ENCODE peak calls at places on chromosomes 7 and 10, in five cellular contexts. One of them, this sample, is unnamed.

GRCh38 chr10:29896053-29896452 is 163.3 kb downstream of the JCAD start:
- DNase-seq in RCC 7860: no peak
- DNase-seq in stomach: no peak
- DNase-seq in uterus: no peak
- DNase-seq in cardiac fibroblast: peak
- DNase-seq in this sample: no peak

GRCh38 chr10:35339946-35340345 is 3.6 kb downstream of the CCNY start:
- DNase-seq in RCC 7860: peak
- DNase-seq in stomach: no peak
- DNase-seq in cardiac fibroblast: peak
- DNase-seq in uterus: no peak
- DNase-seq in this sample: peak

GRCh38 chr10:48456361-48456804 is 148.5 kb downstream of the ARHGAP22 start:
- DNase-seq in cardiac fibroblast: no peak
- DNase-seq in stomach: peak
- DNase-seq in RCC 7860: no peak
- DNase-seq in uterus: no peak
- DNase-seq in this sample: no peak

GRCh38 chr10:95430231-95430951 is 130.8 kb downstream of the SORBS1 start:
- DNase-seq in cardiac fibroblast: peak
- DNase-seq in RCC 7860: peak
- DNase-seq in stomach: peak
- DNase-seq in uterus: peak
- DNase-seq in this sample: peak

GRCh38 chr7:142407939-142408573 is 150.2 kb upstream of the PRSS58 start:
- DNase-seq in cardiac fibroblast: peak
- DNase-seq in RCC 7860: no peak
- DNase-seq in stomach: no peak
- DNase-seq in uterus: no peak
- DNase-seq in this sample: no peak

GRCh38 chr7:73827568-73828106 is 3.2 kb upstream of the CLDN4 start:
- DNase-seq in stomach: peak
- DNase-seq in RCC 7860: peak
- DNase-seq in cardiac fibroblast: no peak
- DNase-seq in uterus: peak
- DNase-seq in this sample: no peak

GRCh38 chr10:10824611-10825148 is 193.0 kb upstream of the CELF2 start:
- DNase-seq in RCC 7860: no peak
- DNase-seq in stomach: no peak
- DNase-seq in cardiac fibroblast: peak
- DNase-seq in uterus: peak
- DNase-seq in this sample: no peak

GRCh38 chr10:79102056-79102874 is 33.5 kb downstream of the ZMIZ1 start:
- DNase-seq in cardiac fibroblast: no peak
- DNase-seq in stomach: peak
- DNase-seq in RCC 7860: peak
- DNase-seq in uterus: peak
- DNase-seq in this sample: no peak